ENCODE peak calls at places on chromosomes 3 and 15, in six cellular contexts. L, B, P, Q, G and R are unnamed samples.

GRCh38 chr3:127204841-127205582 is 12.1 kb downstream of the PRR23E start:
- DNase-seq in L (no peak), B (no peak), P (no peak), Q (no peak), G (no peak), R (no peak)

GRCh38 chr3:154338570-154338969 is 14.3 kb upstream of the DHX36 start:
- DNase-seq in L (no peak), B (no peak), P (no peak), Q (no peak), G (no peak), R (no peak)

GRCh38 chr3:126954141-126954845 is 28.6 kb upstream of the PLXNA1 start:
- DNase-seq in L (no peak), B (no peak), P (no peak), Q (no peak), G (no peak), R (no peak)

GRCh38 chr15:99986297-99987118 is 253.3 kb upstream of the LYSMD4 start:
- DNase-seq in L (no peak), B (no peak), P (no peak), Q (no peak), G (no peak), R (no peak)

GRCh38 chr3:76436895-76437294 is 603.0 kb upstream of the ROBO2 start:
- DNase-seq in L (no peak), B (no peak), P (no peak), Q (no peak), G (no peak), R (no peak)

GRCh38 chr15:34721802-34722795 is 32.7 kb downstream of the GJD2 start:
- DNase-seq in L (no peak), B (peak; percentile 91), P (peak; percentile 22), Q (peak; percentile 18), G (no peak), R (no peak)

GRCh38 chr3:149936812-149937230 is 33.9 kb downstream of the PFN2 start:
- DNase-seq in L (peak; percentile 39), B (peak; percentile 83), P (no peak), Q (no peak), G (peak; percentile 12), R (no peak)

GRCh38 chr3:178699810-178700209 is 163.6 kb downstream of the KCNMB2 start:
- DNase-seq in L (no peak), B (no peak), P (no peak), Q (peak; percentile 55), G (no peak), R (no peak)

GRCh38 chr3:45135959-45136358 is 10.2 kb downstream of the CDCP1 start:
- DNase-seq in L (no peak), B (no peak), P (no peak), Q (no peak), G (no peak), R (no peak)

GRCh38 chr3:128620268-128620691 is 30.3 kb downstream of the RPN1 start:
- DNase-seq in L (no peak), B (no peak), P (no peak), Q (no peak), G (no peak), R (no peak)